ENCODE peak calls at places on chromosomes 11 and 22, in seven cellular contexts. X is trophoblast cell, A is neuronal stem cell, B is H1, Z is mesenchymal stem cell, V is IMR-90, N is mesendoderm. E is an unnamed sample.

GRCh38 chr22:48979482-48979881 is 848.2 kb downstream of the BRD1 start:
- DNase-seq in B (no peak), A (no peak), V (no peak), Z (no peak), X (peak), N (peak), E (peak)

GRCh38 chr11:13168281-13168680 is 109.3 kb upstream of the BMAL1 start:
- DNase-seq in Z (no peak), N (no peak), B (no peak), V (no peak), X (peak), A (no peak), E (no peak)

GRCh38 chr11:91158901-91159537 is 936.2 kb upstream of the CHORDC1 start:
- DNase-seq in Z (peak), N (no peak), X (peak), V (peak), B (no peak), A (no peak), E (no peak)

GRCh38 chr11:28836285-28837081 is 728.3 kb downstream of the METTL15 start:
- DNase-seq in V (peak), A (peak), N (peak), B (no peak), Z (peak), X (no peak), E (no peak)

GRCh38 chr11:124315052-124315451 is 1.3 kb upstream of the OR8D1 start:
- DNase-seq in B (no peak), X (no peak), V (peak), N (no peak), Z (peak), A (no peak), E (no peak)

GRCh38 chr22:44916281-44917231 is 93.2 kb downstream of the PHF21B start:
- DNase-seq in V (no peak), B (no peak), Z (no peak), X (no peak), N (no peak), A (no peak), E (no peak)

GRCh38 chr22:42016111-42016510 is 17.5 kb downstream of the WBP2NL start:
- DNase-seq in Z (no peak), N (no peak), B (no peak), X (peak), A (no peak), V (no peak), E (no peak)

GRCh38 chr11:69308531-69308930 is 14.6 kb downstream of the MYEOV start:
- DNase-seq in A (no peak), B (no peak), X (peak), V (no peak), Z (no peak), N (no peak), E (no peak)

GRCh38 chr11:86803641-86804040 is 3.3 kb downstream of the PRSS23 start:
- DNase-seq in V (no peak), Z (no peak), N (no peak), X (no peak), B (no peak), A (no peak), E (no peak)

GRCh38 chr11:91296628-91297027 is 928.0 kb upstream of the FAT3 start:
- DNase-seq in V (peak), B (no peak), A (no peak), Z (peak), X (no peak), N (no peak), E (no peak)

GRCh38 chr11:108302121-108302785 is 79.4 kb downstream of the ATM start:
- DNase-seq in Z (peak), X (no peak), V (peak), N (no peak), A (no peak), B (no peak), E (no peak)

GRCh38 chr11:64180871-64181270 is 5.1 kb upstream of the STIP1 start:
- DNase-seq in A (no peak), Z (peak), V (no peak), B (no peak), N (no peak), X (no peak), E (no peak)

GRCh38 chr11:3995949-3996554 is 98.5 kb upstream of the RRM1 start:
- DNase-seq in N (peak), Z (peak), A (no peak), V (peak), B (no peak), X (peak), E (no peak)

GRCh38 chr11:84906995-84907394 is 720.1 kb downstream of the DLG2 start:
- DNase-seq in Z (no peak), B (no peak), V (peak), A (no peak), X (peak), N (no peak), E (no peak)

GRCh38 chr22:38792833-38793232 is 1.1 kb downstream of the DNAL4 start:
- DNase-seq in Z (peak), V (peak), B (no peak), A (no peak), X (peak), N (no peak), E (no peak)

GRCh38 chr11:16891964-16892363 is 122.2 kb downstream of the PLEKHA7 start:
- DNase-seq in X (peak), B (no peak), V (peak), A (no peak), Z (peak), N (no peak), E (no peak)

GRCh38 chr11:63321723-63322122 is 47.9 kb upstream of the SLC22A9 start:
- DNase-seq in X (peak), A (no peak), Z (no peak), B (no peak), N (no peak), V (no peak), E (no peak)

GRCh38 chr11:19650929-19651487 is 61.6 kb upstream of the NAV2 start:
- DNase-seq in A (no peak), N (no peak), V (no peak), X (no peak), B (no peak), Z (no peak), E (no peak)

GRCh38 chr11:118156531-118157185 is 4.0 kb upstream of the SCN4B start:
- DNase-seq in N (no peak), Z (no peak), X (no peak), A (no peak), B (no peak), V (no peak), E (peak)

GRCh38 chr22:37293172-37293571 is 10.9 kb downstream of the CYTH4 start:
- DNase-seq in N (no peak), Z (no peak), B (no peak), X (no peak), V (no peak), A (no peak), E (no peak)

GRCh38 chr22:37295946-37296345 is 13.6 kb downstream of the CYTH4 start:
- DNase-seq in V (no peak), B (no peak), A (no peak), Z (no peak), X (no peak), N (no peak), E (no peak)

GRCh38 chr22:37292641-37293040 is 10.3 kb downstream of the CYTH4 start:
- DNase-seq in A (no peak), N (peak), X (no peak), V (no peak), Z (no peak), B (no peak), E (no peak)

GRCh38 chr22:37294747-37295146 is 12.4 kb downstream of the CYTH4 start:
- DNase-seq in Z (no peak), X (no peak), V (no peak), N (no peak), A (no peak), B (no peak), E (no peak)

GRCh38 chr22:37295213-37295886 is 13.0 kb downstream of the CYTH4 start:
- DNase-seq in V (no peak), A (no peak), B (no peak), N (no peak), Z (no peak), X (no peak), E (peak)
- H2AK5ac ChIP-seq in V (peak), A (peak), B (no peak), N (no peak), Z (no peak), X (no peak), E (no peak)

GRCh38 chr11:121535122-121535796 is 82.5 kb upstream of the SORL1-AS1 start:
- DNase-seq in B (no peak), X (no peak), N (no peak), V (peak), A (no peak), Z (no peak), E (no peak)

GRCh38 chr11:121525376-121525775 is 72.6 kb upstream of the SORL1-AS1 start:
- DNase-seq in Z (no peak), X (no peak), B (no peak), N (no peak), A (no peak), V (no peak), E (no peak)

GRCh38 chr11:121533556-121534050 is 80.8 kb upstream of the SORL1-AS1 start:
- DNase-seq in B (no peak), A (no peak), V (no peak), Z (no peak), X (no peak), N (no peak), E (no peak)

GRCh38 chr11:121534131-121535093 is 81.6 kb upstream of the SORL1-AS1 start:
- DNase-seq in Z (no peak), V (peak), B (no peak), A (no peak), N (no peak), X (no peak), E (no peak)

GRCh38 chr11:121530257-121530656 is 77.5 kb upstream of the SORL1-AS1 start:
- DNase-seq in Z (no peak), B (no peak), X (no peak), V (no peak), A (no peak), N (no peak), E (no peak)
- H2AK5ac ChIP-seq in Z (no peak), B (no peak), X (no peak), V (no peak), A (no peak), N (no peak), E (no peak)

GRCh38 chr22:19988965-19989724 is 27.5 kb downstream of the ARVCF start:
- DNase-seq in V (no peak), N (no peak), Z (no peak), A (no peak), X (no peak), B (no peak), E (no peak)
- H2AK5ac ChIP-seq in V (no peak), N (no peak), Z (no peak), A (peak), X (no peak), B (no peak), E (no peak)

GRCh38 chr11:100681064-100681502 is 6.0 kb upstream of the ARHGAP42 start:
- DNase-seq in A (no peak), B (no peak), Z (peak), V (peak), X (peak), N (peak), E (peak)
- H2AK5ac ChIP-seq in A (no peak), B (no peak), Z (no peak), V (peak), X (no peak), N (no peak), E (no peak)

GRCh38 chr11:94539420-94539819 is 4.3 kb upstream of the FUT4 start:
- DNase-seq in Z (no peak), V (no peak), X (no peak), B (no peak), N (no peak), A (no peak), E (no peak)
- H2AK5ac ChIP-seq in Z (no peak), V (no peak), X (no peak), B (no peak), N (no peak), A (no peak), E (no peak)

GRCh38 chr11:61549177-61549576 is 31.7 kb downstream of the SYT7 start:
- DNase-seq in X (no peak), V (no peak), N (no peak), B (no peak), A (no peak), Z (no peak), E (no peak)
- H2AK5ac ChIP-seq in X (no peak), V (no peak), N (no peak), B (no peak), A (peak), Z (no peak), E (no peak)